ENCODE peak calls at places on chromosomes 1 and 21, in seven cellular contexts. J, X, R, U, W, V and T are unnamed samples.

GRCh38 chr1:247322437-247322836 is 9.2 kb downstream of the ZNF496 start:
- DNase-seq in J (no peak), X (no peak), R (no peak), U (no peak), W (no peak), V (no peak), T (no peak)

GRCh38 chr1:80054129-80054528 is 1047.6 kb upstream of the ADGRL4 start:
- DNase-seq in J (no peak), X (peak; percentile 68), R (no peak), U (no peak), W (no peak), V (peak; percentile 98), T (no peak)

GRCh38 chr21:42476493-42477342 is 19.3 kb downstream of the RSPH1 start:
- DNase-seq in J (no peak), X (no peak), R (no peak), U (peak; percentile 43), W (no peak), V (no peak), T (no peak)

GRCh38 chr1:65514083-65514482 is 93.6 kb downstream of the LEPR start:
- DNase-seq in J (no peak), X (peak; percentile 3), R (no peak), U (peak; percentile 52), W (no peak), V (no peak), T (peak; percentile 1)

GRCh38 chr1:2534775-2535387 is 4.8 kb upstream of the HES5 start:
- DNase-seq in J (no peak), X (no peak), R (no peak), U (no peak), W (no peak), V (peak; percentile 97), T (peak; percentile 59)

GRCh38 chr21:37118187-37118826 is 45.3 kb downstream of the TTC3 start:
- DNase-seq in J (no peak), X (no peak), R (no peak), U (no peak), W (no peak), V (peak; percentile 30), T (no peak)

GRCh38 chr21:45592208-45592619 is 50.0 kb upstream of the SLC19A1 start:
- DNase-seq in J (no peak), X (no peak), R (no peak), U (no peak), W (no peak), V (no peak), T (peak; percentile 69)

GRCh38 chr21:45930231-45930760 is 51.3 kb upstream of the COL6A1 start:
- DNase-seq in J (no peak), X (no peak), R (no peak), U (peak; percentile 42), W (no peak), V (no peak), T (no peak)

GRCh38 chr1:38045431-38046332 is 911 bp downstream of the POU3F1 start:
- DNase-seq in J (no peak), X (peak; percentile 50), R (no peak), U (peak; percentile 66), W (no peak), V (no peak), T (no peak)

GRCh38 chr1:14590781-14591180 is 7.7 kb upstream of the KAZN start:
- DNase-seq in J (no peak), X (no peak), R (no peak), U (no peak), W (no peak), V (no peak), T (no peak)

GRCh38 chr1:14596591-14596990 is 1.9 kb upstream of the KAZN start:
- DNase-seq in J (no peak), X (no peak), R (no peak), U (no peak), W (no peak), V (no peak), T (no peak)

GRCh38 chr1:14597343-14598006 is 1.0 kb upstream of the KAZN start:
- DNase-seq in J (no peak), X (no peak), R (peak; percentile 39), U (no peak), W (no peak), V (no peak), T (no peak)

GRCh38 chr1:14594045-14594444 is 4.4 kb upstream of the KAZN start:
- DNase-seq in J (no peak), X (no peak), R (no peak), U (no peak), W (no peak), V (no peak), T (no peak)

DNA sequence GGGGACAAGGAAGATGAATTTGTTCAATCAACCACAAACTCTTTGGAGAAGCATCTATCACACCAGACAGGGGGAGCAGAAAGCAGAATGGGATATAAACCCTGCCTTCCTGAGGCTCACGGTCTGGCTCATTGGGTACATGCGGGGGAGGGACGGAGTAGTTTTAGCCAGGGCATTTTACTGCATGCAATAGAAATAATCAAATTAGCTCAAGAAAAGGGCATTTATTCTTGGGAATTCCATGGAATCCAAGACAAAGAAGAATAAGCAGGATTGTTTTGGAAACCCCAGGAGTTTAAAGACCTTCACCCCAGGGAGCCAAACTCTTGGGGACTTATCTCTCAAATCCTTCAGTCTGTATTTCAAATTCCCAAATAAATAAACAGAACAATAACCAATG is 5.2 kb upstream of the KAZN start:
- DNase-seq in J (no peak), X (no peak), R (no peak), U (no peak), W (no peak), V (no peak), T (no peak)
- H3K4me3 ChIP-seq in J (no peak overlapping the region), X (no peak overlapping the region), R (no peak overlapping the region), U (no peak overlapping the region), W (no peak overlapping the region), V (no peak overlapping the region), T (no peak overlapping the region)

GRCh38 chr1:8376358-8376840 is 58.5 kb downstream of the SLC45A1 start:
- DNase-seq in J (no peak), X (no peak), R (no peak), U (no peak), W (no peak), V (no peak), T (no peak)

GRCh38 chr1:8373547-8374270 is 55.8 kb downstream of the SLC45A1 start:
- DNase-seq in J (peak; percentile 77), X (no peak), R (peak; percentile 42), U (peak; percentile 87), W (peak; percentile 89), V (peak; percentile 50), T (peak; percentile 47)

GRCh38 chr1:8374812-8375211 is 56.9 kb downstream of the SLC45A1 start:
- DNase-seq in J (no peak), X (peak; percentile 49), R (no peak), U (no peak), W (no peak), V (peak; percentile 66), T (peak; percentile 47)

GRCh38 chr1:8371372-8371991 is 53.6 kb downstream of the SLC45A1 start:
- DNase-seq in J (no peak), X (no peak), R (no peak), U (peak; percentile 62), W (no peak), V (no peak), T (no peak)

DNA sequence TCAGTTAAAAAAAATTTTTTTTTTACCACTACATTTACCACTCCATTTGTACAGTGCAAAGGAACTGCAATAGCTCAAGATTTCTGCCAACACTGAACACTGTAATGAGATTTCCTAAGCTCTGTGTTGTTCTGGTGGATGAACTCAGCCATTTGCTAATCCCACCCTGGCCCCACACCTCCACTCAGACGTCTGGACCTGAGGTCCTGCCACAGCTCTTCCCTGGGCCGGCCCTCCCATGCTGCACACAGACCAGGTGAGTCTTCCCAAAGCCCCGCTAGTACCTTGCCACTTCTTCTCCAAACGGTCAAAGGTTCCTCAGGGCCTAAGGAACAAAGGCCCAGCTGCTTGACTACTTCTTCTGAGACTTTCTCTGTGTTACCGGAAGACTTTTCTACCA is 56.4 kb downstream of the SLC45A1 start:
- DNase-seq in J (no peak), X (no peak), R (no peak), U (no peak), W (no peak), V (no peak), T (peak; percentile 52)
- H3K4me1 ChIP-seq in J (peaks cover 97% of the 10 kb centered on the region), X (peaks cover 3% of the 10 kb centered on the region), R (peaks cover 46% of the 10 kb centered on the region), U (peaks cover 96% of the 10 kb centered on the region), W (peaks cover 93% of the 10 kb centered on the region), V (peaks cover 9% of the 10 kb centered on the region), T (peaks cover 29% of the 10 kb centered on the region)

DNA sequence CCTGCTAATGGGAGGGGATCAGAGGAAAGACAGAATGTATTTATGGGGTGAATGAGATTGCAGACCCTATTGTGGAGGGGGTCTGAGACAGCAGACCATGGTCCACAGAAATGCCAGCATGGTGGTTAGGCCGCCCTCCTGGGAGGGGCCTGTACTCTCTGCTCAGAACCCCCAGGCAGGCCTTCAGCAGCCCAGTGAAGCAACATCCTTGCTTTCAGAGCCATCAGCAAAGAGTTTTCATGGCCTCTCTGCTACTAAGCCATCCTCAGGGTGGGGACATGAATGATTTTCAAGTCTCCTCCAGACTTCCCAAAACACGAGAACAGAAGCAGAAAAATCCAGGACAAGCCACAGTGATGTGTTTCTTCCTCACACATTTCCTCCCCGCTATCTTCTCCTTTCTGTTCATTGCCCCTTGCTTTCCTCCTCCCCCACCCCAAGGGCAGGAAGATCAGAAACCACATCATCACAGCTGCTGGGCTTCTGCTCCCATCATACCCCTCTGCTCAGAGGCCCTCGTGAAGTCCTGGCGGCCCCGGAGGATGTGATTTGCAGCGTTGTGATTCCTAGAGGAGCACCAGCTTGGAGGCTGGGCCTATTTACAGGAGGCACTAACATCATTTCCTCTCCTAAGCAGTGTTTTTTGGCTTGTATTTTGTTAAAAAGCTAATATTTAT is 48.0 kb downstream of the ABCA4 start:
- DNase-seq in J (no peak), X (no peak), R (no peak), U (no peak), W (no peak), V (no peak), T (no peak)
- H3K27ac ChIP-seq in J (peak overlapping the region; percentile 16), X (peak overlapping the region; percentile 49), R (no peak overlapping the region), U (no peak overlapping the region), W (no peak overlapping the region), V (no peak overlapping the region), T (no peak overlapping the region)

GRCh38 chr1:95003433-95003738 is 69.4 kb downstream of the ALG14 start:
- DNase-seq in J (no peak), X (no peak), R (no peak), U (no peak), W (no peak), V (no peak), T (no peak)

GRCh38 chr1:95004013-95004412 is 68.7 kb downstream of the ALG14 start:
- DNase-seq in J (no peak), X (no peak), R (no peak), U (no peak), W (no peak), V (no peak), T (peak; percentile 80)

GRCh38 chr1:95002657-95003432 is 69.9 kb downstream of the ALG14 start:
- DNase-seq in J (no peak), X (no peak), R (no peak), U (no peak), W (no peak), V (no peak), T (no peak)

GRCh38 chr1:94999456-95000131 is 72.7 kb upstream of the CNN3 start:
- DNase-seq in J (no peak), X (no peak), R (no peak), U (no peak), W (no peak), V (no peak), T (no peak)

DNA sequence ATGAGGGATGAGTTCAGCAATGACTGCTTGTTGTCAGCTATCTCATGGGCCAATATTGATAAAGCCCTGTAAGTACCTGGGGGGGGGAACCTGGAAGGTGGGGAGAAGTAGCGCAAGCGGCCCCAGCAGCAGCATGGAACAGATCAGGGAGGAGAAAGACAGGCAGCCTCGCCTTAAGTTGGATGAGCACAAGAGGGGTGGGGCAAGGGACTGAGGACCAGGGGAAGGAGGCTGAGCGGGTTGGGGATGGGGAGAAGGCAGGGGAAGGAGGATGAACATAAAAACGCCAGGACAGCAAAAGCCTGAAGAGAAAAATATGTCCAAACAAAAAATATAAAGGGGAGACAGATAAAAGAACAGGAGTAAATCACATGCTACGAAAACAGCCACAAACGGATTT is 70.6 kb downstream of the ALG14 start:
- DNase-seq in J (no peak), X (no peak), R (no peak), U (no peak), W (no peak), V (no peak), T (no peak)
- H3K4me3 ChIP-seq in J (no peak overlapping the region), X (no peak overlapping the region), R (no peak overlapping the region), U (no peak overlapping the region), W (peak overlapping the region; percentile 20), V (no peak overlapping the region), T (no peak overlapping the region)